ENCODE peak calls at places on chromosomes 16 and 17, in four cellular contexts. A is T1000, D is stomach, J is DND-41. U is an unnamed sample.

GRCh38 chr17:79114455-79115301 is 40.1 kb downstream of the ENGASE start:
- DNase-seq in A (no peak), J (no peak), D (peak), U (no peak)

GRCh38 chr17:28008526-28008925 is 34.0 kb upstream of the NLK start:
- DNase-seq in J (peak), D (peak), A (peak), U (peak)

GRCh38 chr16:48901712-48902374 is 291.9 kb upstream of the N4BP1 start:
- DNase-seq in D (no peak), J (no peak), A (no peak), U (no peak)

GRCh38 chr17:74547736-74548135 is 1.8 kb upstream of the CD300C start:
- DNase-seq in D (no peak), J (peak), A (no peak), U (peak)

GRCh38 chr16:46673320-46674013 is 15.5 kb downstream of the VPS35 start:
- DNase-seq in D (peak), J (peak), A (no peak), U (peak)

GRCh38 chr17:57609125-57609877 is 135.8 kb downstream of the CCDC182 start:
- DNase-seq in D (no peak), A (no peak), J (no peak), U (peak)

GRCh38 chr17:68296217-68297140 is 5.2 kb downstream of the ARSG start:
- DNase-seq in A (no peak), D (peak), J (peak), U (no peak)

GRCh38 chr17:15411556-15412198 is 55.7 kb downstream of the CDRT4 start:
- DNase-seq in D (no peak), A (no peak), J (no peak), U (no peak)

GRCh38 chr17:49554694-49555494 is 20.8 kb upstream of the NXPH3 start:
- DNase-seq in D (no peak), J (no peak), A (no peak), U (no peak)

GRCh38 chr17:37818689-37819088 is 73.8 kb upstream of the HNF1B start:
- DNase-seq in A (no peak), J (no peak), D (peak), U (peak)